ENCODE peak calls at places on chromosomes 7 and 10, in seven cellular contexts. B is body of pancreas; I is pancreas; F is CD8-positive, alpha-beta T cell; Z is psoas muscle; O is RWPE1; G is cardiac muscle cell. N is an unnamed sample.

GRCh38 chr7:21371371-21371770 is 56.5 kb upstream of the SP4 start:
- DNase-seq in I (no peak), F (no peak), Z (no peak), G (peak), O (no peak), B (no peak), N (no peak)

GRCh38 chr7:103791894-103792293 is 197.6 kb downstream of the RELN start:
- DNase-seq in F (no peak), B (no peak), G (no peak), I (no peak), O (no peak), Z (no peak), N (no peak)

GRCh38 chr7:156950381-156950858 is 908 bp downstream of the NOM1 start:
- DNase-seq in B (no peak), O (no peak), F (no peak), G (no peak), Z (no peak), I (no peak), N (no peak)

GRCh38 chr10:3652886-3653285 is 132.1 kb downstream of the KLF6 start:
- DNase-seq in Z (no peak), I (no peak), F (no peak), B (no peak), O (no peak), G (no peak), N (no peak)

GRCh38 chr7:80324032-80324431 is 187.8 kb downstream of the GNAT3 start:
- DNase-seq in O (peak), F (no peak), Z (no peak), G (no peak), I (no peak), B (no peak), N (no peak)

GRCh38 chr10:133030791-133031190 is 56.9 kb upstream of the ADGRA1 start:
- DNase-seq in Z (no peak), G (peak), F (no peak), I (peak), O (no peak), B (peak), N (no peak)

GRCh38 chr10:47297796-47298540 is 2.0 kb upstream of the GDF10 start:
- DNase-seq in O (no peak), B (no peak), G (no peak), I (no peak), Z (no peak), F (no peak), N (peak)

GRCh38 chr7:122764020-122764419 is 61.3 kb upstream of the RNF148 start:
- DNase-seq in F (no peak), Z (no peak), G (no peak), I (no peak), O (no peak), B (no peak), N (no peak)

GRCh38 chr10:124842721-124843120 is 41.1 kb downstream of the ABRAXAS2 start:
- DNase-seq in B (no peak), G (no peak), O (no peak), F (no peak), Z (no peak), I (no peak), N (no peak)

GRCh38 chr7:77903597-77903996 is 105.0 kb downstream of the PHTF2 start:
- DNase-seq in O (peak), G (no peak), Z (peak), F (no peak), I (no peak), B (no peak), N (no peak)

GRCh38 chr7:100874300-100874576 is 665 bp upstream of the SRRT start:
- DNase-seq in F (no peak), Z (no peak), I (no peak), G (no peak), O (no peak), B (no peak), N (no peak)

GRCh38 chr7:121286742-121287699 is 41.8 kb upstream of the WNT16 start:
- DNase-seq in F (no peak), O (peak), G (no peak), I (no peak), Z (no peak), B (no peak), N (no peak)

GRCh38 chr10:30029890-30030261 is 29.5 kb downstream of the JCAD start:
- DNase-seq in F (no peak), Z (no peak), G (no peak), O (no peak), B (peak), I (no peak), N (no peak)

GRCh38 chr7:157310676-157311185 is 26.1 kb upstream of the DNAJB6 start:
- DNase-seq in B (no peak), G (no peak), O (no peak), I (no peak), Z (no peak), F (no peak), N (no peak)

DNA sequence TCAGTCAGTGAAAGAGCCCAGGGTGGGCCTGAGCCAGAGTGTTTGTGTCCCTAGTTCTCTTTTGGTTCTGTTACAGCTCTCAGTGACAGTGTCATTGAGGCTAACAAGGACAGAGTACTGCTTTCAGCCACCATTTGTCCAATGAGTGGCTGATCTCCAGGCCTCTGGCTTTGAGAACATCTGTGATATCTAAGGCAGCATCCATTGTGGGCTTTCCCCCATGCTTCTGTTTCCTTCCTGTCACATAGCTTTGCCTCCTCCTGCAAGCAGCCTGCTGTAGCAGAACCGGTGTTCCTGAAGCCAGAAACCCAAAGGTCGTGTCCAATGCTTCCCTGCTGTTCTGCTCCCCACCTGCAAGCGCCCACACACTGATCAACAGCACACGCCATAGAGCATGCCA is 68.4 kb downstream of the IKZF1 start:
- DNase-seq in B (no peak), O (no peak), Z (no peak), G (no peak), I (no peak), F (no peak), N (no peak)
- H3K27ac ChIP-seq in B (no peak), O (no peak), Z (no peak), G (no peak), I (no peak), F (no peak), N (no peak)

DNA sequence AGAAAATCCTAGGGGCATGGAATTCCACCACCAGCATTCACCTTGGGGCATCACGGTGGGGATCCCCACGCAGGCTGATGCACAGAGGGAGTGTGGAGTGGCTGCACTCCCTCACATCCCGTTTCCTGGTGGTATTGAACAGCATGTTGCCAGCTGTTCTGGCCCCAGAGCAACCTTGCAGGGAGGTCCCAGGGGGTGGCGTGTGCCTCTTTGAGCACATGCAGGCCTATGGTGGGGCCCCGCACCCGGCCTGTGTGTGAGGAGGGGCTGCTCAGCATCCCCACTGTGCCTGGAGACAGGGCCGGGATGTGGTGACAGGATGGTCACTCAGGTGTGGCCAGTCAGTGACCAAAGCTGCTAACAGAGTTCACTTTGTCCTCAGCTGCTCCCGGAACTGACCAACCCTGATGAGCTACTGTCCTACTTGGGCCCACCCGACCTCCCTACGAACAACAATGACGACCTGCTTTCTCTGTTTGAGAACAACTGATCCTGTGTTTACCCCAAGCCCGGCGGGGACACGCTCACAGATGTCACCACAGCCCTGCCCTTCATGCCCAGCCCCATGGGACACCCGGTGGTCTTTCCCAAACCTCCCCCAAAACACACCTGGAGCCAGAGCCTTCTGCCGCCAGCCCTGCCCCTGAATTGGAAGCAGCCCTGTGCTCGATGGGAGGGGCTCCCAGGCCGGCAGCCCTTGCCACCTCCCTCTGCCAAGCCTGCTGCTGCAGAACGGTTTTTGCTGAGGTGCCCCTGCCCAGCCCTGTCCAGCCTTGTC is 18.7 kb downstream of the ZMIZ2 start:
- DNase-seq in B (no peak), G (no peak), F (no peak), O (no peak), Z (no peak), I (peak), N (no peak)
- H3K27ac ChIP-seq in B (peak), G (peak), F (no peak), O (peak), Z (peak), I (peak), N (no peak)

DNA sequence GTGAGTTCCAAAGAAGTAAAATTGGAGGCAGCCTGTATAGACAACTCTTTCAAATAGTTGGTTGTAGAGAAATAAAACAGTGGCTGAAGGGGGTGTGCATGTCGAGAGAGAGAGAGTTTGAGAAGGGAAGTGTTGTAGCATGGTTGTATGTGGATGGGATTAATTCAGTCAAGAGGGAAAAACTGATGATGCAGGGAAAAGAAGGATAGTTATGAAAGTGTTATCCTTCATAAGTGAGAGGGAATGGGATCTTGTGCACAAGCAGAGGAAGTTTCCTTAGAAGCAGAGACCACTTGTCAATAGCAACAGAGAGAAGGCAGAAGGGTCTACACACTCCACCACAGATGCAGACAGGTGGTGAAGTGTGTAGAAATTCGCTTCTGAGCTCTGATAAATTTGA is 30.0 kb upstream of the BPGM start:
- DNase-seq in F (no peak), O (no peak), Z (no peak), G (no peak), B (no peak), I (no peak), N (no peak)
- H3K27ac ChIP-seq in F (no peak), O (no peak), Z (no peak), G (no peak), B (no peak), I (no peak), N (no peak)

DNA sequence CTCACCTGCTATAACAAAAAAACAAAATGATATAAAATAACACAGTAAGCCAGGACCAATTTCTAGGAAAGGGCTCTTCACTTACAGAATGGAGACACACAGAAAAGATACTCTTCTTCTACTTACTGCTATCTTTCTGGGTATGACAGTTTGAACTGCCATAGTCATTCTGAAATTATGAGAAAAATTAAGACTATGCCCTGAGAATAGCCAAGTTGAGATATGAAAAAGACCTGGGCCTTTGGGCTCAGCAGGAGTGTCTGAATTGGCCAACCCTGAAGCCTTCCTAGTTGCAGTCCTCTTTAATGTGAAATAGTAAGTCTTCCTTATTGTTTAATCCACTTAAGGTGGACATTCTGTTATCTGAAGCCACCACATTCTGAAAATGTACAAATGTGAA is 519.5 kb downstream of the GRID1 start:
- DNase-seq in O (no peak), F (no peak), G (no peak), B (no peak), I (no peak), Z (no peak), N (no peak)
- H3K27ac ChIP-seq in O (no peak), F (no peak), G (no peak), B (no peak), I (no peak), Z (no peak), N (no peak)